ENCODE peak calls at places on chromosomes 12 and 14, in five cellular contexts. V is neural progenitor cell, D is SK-N-SH, I is MM.1S, A is OCI-LY7. F is an unnamed sample.

GRCh38 chr12:11545438-11546330 is 103.8 kb upstream of the ETV6 start:
- DNase-seq in V (no peak), D (peak), I (peak), A (peak), F (peak)

GRCh38 chr14:103518416-103519042 is 4.1 kb downstream of the CKB start:
- DNase-seq in V (peak), D (peak), I (no peak), A (peak), F (peak)

GRCh38 chr12:18454330-18454729 is 193.0 kb downstream of the PIK3C2G start:
- DNase-seq in V (peak), D (no peak), I (no peak), A (no peak), F (peak)

GRCh38 chr12:57521475-57522018 is 1.1 kb upstream of the MBD6 start:
- DNase-seq in V (peak), D (no peak), I (peak), A (no peak), F (peak)

GRCh38 chr14:21399311-21399870 is 15.6 kb upstream of the SUPT16H start:
- DNase-seq in V (no peak), D (no peak), I (no peak), A (no peak), F (no peak)

GRCh38 chr12:66453837-66454236 is 151.5 kb downstream of the HELB start:
- DNase-seq in V (no peak), D (no peak), I (no peak), A (no peak), F (no peak)

GRCh38 chr12:34400423-34400881 is 378.2 kb downstream of the ALG10 start:
- DNase-seq in V (no peak), D (peak), I (no peak), A (no peak), F (no peak)

GRCh38 chr14:92481811-92482559 is 31.6 kb upstream of the RIN3 start:
- DNase-seq in V (no peak), D (no peak), I (no peak), A (no peak), F (no peak)

GRCh38 chr14:92254786-92255185 is 68.2 kb upstream of the SLC24A4 start:
- DNase-seq in V (peak), D (no peak), I (no peak), A (no peak), F (peak)

GRCh38 chr12:76713130-76713529 is 50.8 kb upstream of the ZDHHC17 start:
- DNase-seq in V (peak), D (no peak), I (no peak), A (no peak), F (peak)

GRCh38 chr12:126483145-126484068 is 1418.2 kb downstream of the AACS start:
- DNase-seq in V (peak), D (peak), I (no peak), A (no peak), F (no peak)

GRCh38 chr12:120774169-120774916 is 48.7 kb downstream of the ACADS start:
- DNase-seq in V (no peak), D (no peak), I (no peak), A (no peak), F (no peak)

GRCh38 chr14:64800000-64800399 is 79.7 kb downstream of the SPTB start:
- DNase-seq in V (peak), D (peak), I (peak), A (peak), F (peak)

GRCh38 chr14:63896278-63896720 is 43.5 kb downstream of the SYNE2 start:
- DNase-seq in V (no peak), D (peak), I (no peak), A (no peak), F (no peak)

GRCh38 chr14:60064491-60065072 is 27.1 kb upstream of the PCNX4 start:
- DNase-seq in V (peak), D (peak), I (peak), A (peak), F (peak)

GRCh38 chr12:91663331-91663998 is 480.8 kb upstream of the DCN start:
- DNase-seq in V (no peak), D (no peak), I (no peak), A (no peak), F (no peak)

GRCh38 chr14:21025374-21026151 is 702 bp upstream of the NDRG2 start:
- DNase-seq in V (peak), D (peak), I (no peak), A (no peak), F (peak)

GRCh38 chr14:76267322-76268012 is 108.5 kb upstream of the ESRRB start:
- DNase-seq in V (peak), D (peak), I (no peak), A (no peak), F (peak)

GRCh38 chr12:112992541-112993398 is 14.5 kb downstream of the OAS2 start:
- DNase-seq in V (peak), D (peak), I (peak), A (peak), F (peak)

GRCh38 chr12:62978768-62979167 is 43.8 kb upstream of the PPM1H start:
- DNase-seq in V (no peak), D (no peak), I (no peak), A (no peak), F (no peak)

GRCh38 chr12:62977879-62978278 is 42.9 kb upstream of the PPM1H start:
- DNase-seq in V (no peak), D (no peak), I (no peak), A (no peak), F (no peak)

GRCh38 chr12:62971769-62972525 is 37.0 kb upstream of the PPM1H start:
- DNase-seq in V (no peak), D (no peak), I (no peak), A (no peak), F (peak)

GRCh38 chr12:62976110-62976640 is 41.2 kb upstream of the PPM1H start:
- DNase-seq in V (no peak), D (no peak), I (no peak), A (no peak), F (no peak)

DNA sequence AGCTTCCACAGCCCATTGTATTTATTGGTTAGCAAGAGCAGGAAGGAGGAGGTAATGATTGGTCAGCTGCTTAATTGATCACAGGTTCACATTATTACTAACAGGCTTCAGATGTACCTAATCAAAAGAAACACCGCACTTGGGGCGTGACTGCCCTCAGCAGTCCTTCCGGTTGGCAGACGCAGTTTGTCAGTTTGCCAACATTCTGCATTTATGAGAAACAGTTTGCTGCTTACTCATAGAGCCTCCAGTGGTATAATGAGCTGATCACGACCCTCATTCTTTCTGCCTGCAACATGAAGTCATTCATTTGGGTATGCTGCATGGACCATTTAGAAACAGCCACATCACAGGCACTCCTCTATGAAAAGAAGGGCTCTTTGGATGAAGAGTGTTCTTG is 42.5 kb upstream of the PPM1H start:
- DNase-seq in V (no peak), D (no peak), I (no peak), A (no peak), F (no peak)
- TF ChIP-seq EZH2phosphoT487 in V (no peak), D (no peak), I (no peak), A (no peak), F (no peak)

DNA sequence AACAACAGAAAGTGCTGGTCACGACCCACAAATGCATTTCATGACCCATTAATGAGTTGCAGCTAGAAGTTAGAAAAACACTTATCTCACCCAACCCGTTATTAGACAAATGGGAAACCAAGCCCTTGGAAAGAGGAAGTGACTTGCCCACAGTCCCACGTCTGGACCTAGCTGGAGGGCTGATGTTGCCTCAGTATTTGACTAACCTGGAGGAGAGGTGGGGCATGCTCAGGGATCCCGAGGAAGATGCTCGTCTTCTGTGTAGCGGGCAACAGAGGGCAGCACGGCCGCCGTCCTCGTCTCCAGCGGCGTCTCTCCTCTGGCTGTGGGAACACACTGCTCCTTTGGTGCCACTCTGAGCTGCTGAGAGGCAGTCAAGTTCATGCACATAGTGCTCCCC is 12.7 kb downstream of the CCND2 start:
- DNase-seq in V (no peak), D (no peak), I (no peak), A (no peak), F (no peak)
- TF ChIP-seq CTCF in V (no peak), D (no peak), I (no peak), A (no peak), F (no peak)

GRCh38 chr12:26318661-26319068 is 123.3 kb downstream of the SSPN start:
- DNase-seq in V (no peak), D (no peak), I (no peak), A (peak), F (no peak)
- TF ChIP-seq EZH2phosphoT487 in V (no peak), D (no peak), I (no peak), A (no peak), F (no peak)

DNA sequence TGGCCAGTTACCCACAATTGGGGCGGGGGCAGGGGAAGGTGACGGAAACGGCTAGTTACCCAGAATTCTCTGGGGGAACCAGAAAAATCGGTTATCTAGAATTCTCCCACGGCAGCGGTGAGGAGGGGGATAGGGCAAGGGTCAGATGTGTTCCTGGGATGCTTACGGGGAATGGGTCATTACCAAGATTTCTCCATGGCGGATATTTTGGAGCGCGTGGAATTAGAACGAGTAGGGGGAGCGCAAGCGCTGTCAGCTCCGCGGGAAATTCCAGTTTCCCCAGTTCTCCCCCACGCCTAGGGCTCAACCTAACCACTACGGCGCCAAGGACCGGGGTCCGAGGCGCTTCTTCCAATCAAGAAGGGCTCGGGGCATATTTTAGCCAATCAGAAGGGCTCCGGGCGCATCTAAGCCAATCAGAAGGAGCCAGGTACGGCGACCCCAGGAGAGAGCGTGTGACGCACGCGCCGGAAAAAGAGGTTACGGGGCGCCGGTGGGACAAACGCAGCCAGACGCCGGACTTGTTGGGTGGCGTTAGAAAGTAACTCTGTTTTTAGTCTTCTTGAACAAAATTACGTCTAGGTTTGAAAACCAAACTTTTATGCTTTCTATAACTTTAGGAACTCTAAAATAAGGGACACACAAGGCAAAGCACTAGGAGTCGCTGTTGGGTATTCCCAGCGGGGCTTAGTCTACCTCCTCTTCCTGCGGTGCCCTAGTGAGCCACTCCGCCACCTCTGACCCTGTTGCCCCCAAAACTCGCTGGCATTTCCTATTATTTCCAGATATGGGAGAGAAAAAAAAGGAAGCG is at the start of gene PAN2:
- DNase-seq in V (peak), D (peak), I (peak), A (peak), F (peak)
- TF ChIP-seq CTCF in V (peak), D (peak), I (peak), A (peak), F (peak)

DNA sequence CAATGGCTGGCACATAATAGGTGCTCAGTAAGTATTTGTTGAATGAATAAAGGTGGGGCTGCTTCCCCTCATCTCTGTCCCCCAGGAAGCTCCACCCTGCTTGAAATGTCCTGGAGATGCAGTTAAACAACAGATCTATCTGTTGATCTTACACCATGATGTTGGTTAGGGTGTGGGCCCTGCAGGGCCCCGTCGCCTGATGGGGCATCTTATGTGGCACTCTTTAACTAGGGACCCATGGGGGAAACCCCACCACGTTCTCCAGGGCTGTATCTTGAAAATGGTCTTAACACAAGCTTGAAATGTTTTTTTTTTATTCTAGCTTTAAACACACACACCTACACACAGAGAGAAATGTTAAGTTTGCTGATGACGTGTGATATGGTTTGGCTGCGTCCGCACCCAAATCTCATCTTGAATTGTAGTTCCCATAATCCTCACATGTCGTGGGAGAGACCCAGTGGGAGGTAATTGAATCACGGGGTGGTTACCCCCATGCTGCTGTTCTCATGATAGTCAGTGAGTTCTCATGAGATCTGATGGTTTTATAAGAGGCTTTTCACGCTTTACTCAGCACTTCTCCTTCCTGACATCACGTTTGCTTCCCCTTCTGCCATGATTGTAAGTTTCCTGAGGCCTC is 741.7 kb downstream of the VRK1 start:
- DNase-seq in V (no peak), D (no peak), I (no peak), A (no peak), F (no peak)
- TF ChIP-seq EZH2phosphoT487 in V (no peak), D (no peak), I (no peak), A (no peak), F (no peak)

GRCh38 chr12:70399319-70399718 is 33.2 kb downstream of the KCNMB4 start:
- DNase-seq in V (no peak), D (no peak), I (no peak), A (no peak), F (no peak)

GRCh38 chr12:70403827-70404226 is 37.7 kb downstream of the KCNMB4 start:
- DNase-seq in V (no peak), D (no peak), I (no peak), A (no peak), F (no peak)

GRCh38 chr12:70400124-70400523 is 34.0 kb downstream of the KCNMB4 start:
- DNase-seq in V (no peak), D (no peak), I (no peak), A (no peak), F (no peak)

GRCh38 chr12:70398862-70399261 is 32.8 kb downstream of the KCNMB4 start:
- DNase-seq in V (no peak), D (no peak), I (no peak), A (no peak), F (no peak)

GRCh38 chr12:70402597-70402996 is 36.5 kb downstream of the KCNMB4 start:
- DNase-seq in V (no peak), D (no peak), I (no peak), A (peak), F (peak)
- TF ChIP-seq CTCF in V (no peak), D (no peak), I (peak), A (peak), F (no peak)

DNA sequence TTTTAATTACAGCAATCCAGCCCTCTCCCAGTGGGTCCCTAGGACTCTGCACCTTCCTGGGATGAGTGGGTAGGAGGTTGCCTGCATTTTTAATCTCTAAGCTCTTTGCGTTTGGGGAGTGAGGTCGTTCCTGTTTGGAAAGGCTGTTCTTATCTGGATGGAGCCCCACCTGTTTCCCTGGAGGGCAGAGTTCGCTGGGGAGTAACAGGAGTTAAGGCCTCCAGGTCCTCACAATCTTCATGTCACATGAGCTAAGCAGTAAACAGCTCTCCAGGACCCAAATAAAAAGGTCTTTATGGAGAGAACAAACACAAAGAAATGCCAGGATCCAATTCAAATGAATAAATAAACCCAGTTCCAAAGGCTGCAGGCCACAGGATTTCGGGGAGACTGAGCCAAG is 56.0 kb upstream of the RFLNA start:
- DNase-seq in V (no peak), D (no peak), I (no peak), A (no peak), F (no peak)
- TF ChIP-seq EZH2phosphoT487 in V (no peak), D (no peak), I (no peak), A (no peak), F (no peak)

F was measured in GM23338.